ENCODE peak calls at places on chromosome 20, in seven cellular contexts. One of them, this sample, is unnamed.

GRCh38 chr20:46130534-46130933 is 12.4 kb downstream of the CD40 start:
- DNase-seq in ovary: no peak
- DNase-seq in dorsolateral prefrontal cortex: no peak
- DNase-seq in lung: no peak
- DNase-seq in aorta: no peak
- DNase-seq in fibroblast of lung: no peak
- DNase-seq in PC-3: no peak
- DNase-seq in this sample: no peak

GRCh38 chr20:15895560-15896084 is 677.6 kb downstream of the KIF16B start:
- DNase-seq in ovary: no peak
- DNase-seq in dorsolateral prefrontal cortex: no peak
- DNase-seq in lung: no peak
- DNase-seq in aorta: no peak
- DNase-seq in fibroblast of lung: no peak
- DNase-seq in PC-3: no peak
- DNase-seq in this sample: no peak

GRCh38 chr20:24321939-24322338 is 147.5 kb upstream of the SYNDIG1 start:
- DNase-seq in ovary: no peak
- DNase-seq in dorsolateral prefrontal cortex: no peak
- DNase-seq in lung: no peak
- DNase-seq in aorta: no peak
- DNase-seq in fibroblast of lung: no peak
- DNase-seq in PC-3: no peak
- DNase-seq in this sample: no peak

GRCh38 chr20:24948939-24949679 is at the start of gene CST7:
- DNase-seq in ovary: no peak
- DNase-seq in dorsolateral prefrontal cortex: no peak
- DNase-seq in lung: peak; percentile 37
- DNase-seq in aorta: no peak
- DNase-seq in fibroblast of lung: no peak
- DNase-seq in PC-3: peak; percentile 38
- DNase-seq in this sample: no peak

GRCh38 chr20:45290677-45291355 is 15.8 kb upstream of the RBPJL start:
- DNase-seq in ovary: peak; percentile 54
- DNase-seq in dorsolateral prefrontal cortex: peak; percentile 89
- DNase-seq in lung: peak; percentile 85
- DNase-seq in aorta: peak; percentile 84
- DNase-seq in fibroblast of lung: peak; percentile 71
- DNase-seq in PC-3: peak; percentile 93
- DNase-seq in this sample: peak; percentile 48

GRCh38 chr20:46000571-46001145 is 8.1 kb upstream of the MMP9 start:
- DNase-seq in ovary: no peak
- DNase-seq in dorsolateral prefrontal cortex: no peak
- DNase-seq in lung: no peak
- DNase-seq in aorta: no peak
- DNase-seq in fibroblast of lung: no peak
- DNase-seq in PC-3: no peak
- DNase-seq in this sample: no peak

GRCh38 chr20:23586735-23587525 is 18.6 kb upstream of the CST9L start:
- DNase-seq in ovary: no peak
- DNase-seq in dorsolateral prefrontal cortex: no peak
- DNase-seq in lung: no peak
- DNase-seq in aorta: no peak
- DNase-seq in fibroblast of lung: no peak
- DNase-seq in PC-3: no peak
- DNase-seq in this sample: no peak

GRCh38 chr20:25195962-25196700 is 619 bp downstream of the ENTPD6 start:
- DNase-seq in ovary: no peak
- DNase-seq in dorsolateral prefrontal cortex: peak; percentile 39
- DNase-seq in lung: no peak
- DNase-seq in aorta: peak; percentile 56
- DNase-seq in fibroblast of lung: no peak
- DNase-seq in PC-3: peak; percentile 85
- DNase-seq in this sample: peak; percentile 38

GRCh38 chr20:10672579-10673127 is 1.1 kb downstream of the JAG1 start:
- DNase-seq in ovary: peak; percentile 69
- DNase-seq in dorsolateral prefrontal cortex: peak; percentile 19
- DNase-seq in lung: peak; percentile 66
- DNase-seq in aorta: peak; percentile 78
- DNase-seq in fibroblast of lung: peak; percentile 65
- DNase-seq in PC-3: peak; percentile 58
- DNase-seq in this sample: no peak

GRCh38 chr20:41119593-41120561 is 17.5 kb upstream of the PLCG1 start:
- DNase-seq in ovary: no peak
- DNase-seq in dorsolateral prefrontal cortex: no peak
- DNase-seq in lung: no peak
- DNase-seq in aorta: no peak
- DNase-seq in fibroblast of lung: no peak
- DNase-seq in PC-3: peak; percentile 86
- DNase-seq in this sample: no peak

GRCh38 chr20:25145131-25145530 is 50.4 kb upstream of the ENTPD6 start:
- DNase-seq in ovary: no peak
- DNase-seq in dorsolateral prefrontal cortex: no peak
- DNase-seq in lung: no peak
- DNase-seq in aorta: no peak
- DNase-seq in fibroblast of lung: peak; percentile 21
- DNase-seq in PC-3: no peak
- DNase-seq in this sample: no peak

DNA sequence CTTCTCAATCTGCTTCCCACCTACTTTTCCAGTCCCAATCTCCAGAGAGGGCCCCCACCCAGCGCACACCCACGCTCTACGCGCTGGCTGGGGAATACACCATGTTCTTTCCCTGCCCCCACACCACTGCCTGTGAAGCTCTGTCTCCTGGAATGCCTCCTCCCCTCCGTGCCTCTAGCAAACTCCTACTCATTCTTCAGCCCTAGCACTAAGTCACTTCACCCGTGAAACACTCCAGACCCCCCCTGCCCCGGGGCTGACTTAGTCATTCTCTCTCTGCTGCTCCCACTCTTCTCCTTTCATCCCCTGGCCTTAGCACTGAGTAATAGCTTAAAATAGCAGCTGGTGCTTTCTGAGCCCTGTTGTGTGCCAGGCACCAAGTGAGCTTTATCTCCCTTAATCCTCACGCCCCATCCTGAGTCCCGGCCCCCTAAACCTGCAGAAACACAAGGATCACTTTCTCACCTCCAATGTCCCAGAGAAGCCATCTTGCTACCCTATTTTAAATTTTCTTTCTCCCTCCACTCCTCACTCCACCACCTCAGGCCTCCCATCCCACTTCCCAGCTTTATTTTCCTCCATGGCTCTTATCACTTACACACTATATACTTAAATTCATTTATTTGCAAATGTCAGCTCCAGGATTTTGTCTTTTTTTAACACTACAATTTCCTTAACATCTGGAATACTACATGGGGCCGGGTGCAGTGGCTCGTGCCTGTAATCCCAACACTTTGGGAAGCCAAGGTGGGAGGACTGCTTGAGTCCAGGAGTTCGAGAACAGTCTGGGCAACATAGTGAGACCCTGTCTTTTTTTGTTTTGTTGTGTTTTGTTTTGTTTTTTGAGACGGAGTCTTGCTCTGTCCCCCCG is 6.3 kb upstream of the PARD6B start:
- DNase-seq in ovary: peak; percentile 83
- DNase-seq in dorsolateral prefrontal cortex: peak; percentile 73
- DNase-seq in lung: peak; percentile 73
- DNase-seq in aorta: peak; percentile 80
- DNase-seq in fibroblast of lung: peak; percentile 84
- DNase-seq in PC-3: peak; percentile 91
- DNase-seq in this sample: peak; percentile 65
- H3K27ac ChIP-seq in ovary: peak overlapping the region; percentile 3
- H3K27ac ChIP-seq in dorsolateral prefrontal cortex: peak overlapping the region; percentile 58
- H3K27ac ChIP-seq in lung: peak overlapping the region; percentile 28
- H3K27ac ChIP-seq in aorta: no peak overlapping the region
- H3K27ac ChIP-seq in fibroblast of lung: peak overlapping the region; percentile 40
- H3K27ac ChIP-seq in PC-3: peak overlapping the region; percentile 72
- H3K27ac ChIP-seq in this sample: no peak overlapping the region

DNA sequence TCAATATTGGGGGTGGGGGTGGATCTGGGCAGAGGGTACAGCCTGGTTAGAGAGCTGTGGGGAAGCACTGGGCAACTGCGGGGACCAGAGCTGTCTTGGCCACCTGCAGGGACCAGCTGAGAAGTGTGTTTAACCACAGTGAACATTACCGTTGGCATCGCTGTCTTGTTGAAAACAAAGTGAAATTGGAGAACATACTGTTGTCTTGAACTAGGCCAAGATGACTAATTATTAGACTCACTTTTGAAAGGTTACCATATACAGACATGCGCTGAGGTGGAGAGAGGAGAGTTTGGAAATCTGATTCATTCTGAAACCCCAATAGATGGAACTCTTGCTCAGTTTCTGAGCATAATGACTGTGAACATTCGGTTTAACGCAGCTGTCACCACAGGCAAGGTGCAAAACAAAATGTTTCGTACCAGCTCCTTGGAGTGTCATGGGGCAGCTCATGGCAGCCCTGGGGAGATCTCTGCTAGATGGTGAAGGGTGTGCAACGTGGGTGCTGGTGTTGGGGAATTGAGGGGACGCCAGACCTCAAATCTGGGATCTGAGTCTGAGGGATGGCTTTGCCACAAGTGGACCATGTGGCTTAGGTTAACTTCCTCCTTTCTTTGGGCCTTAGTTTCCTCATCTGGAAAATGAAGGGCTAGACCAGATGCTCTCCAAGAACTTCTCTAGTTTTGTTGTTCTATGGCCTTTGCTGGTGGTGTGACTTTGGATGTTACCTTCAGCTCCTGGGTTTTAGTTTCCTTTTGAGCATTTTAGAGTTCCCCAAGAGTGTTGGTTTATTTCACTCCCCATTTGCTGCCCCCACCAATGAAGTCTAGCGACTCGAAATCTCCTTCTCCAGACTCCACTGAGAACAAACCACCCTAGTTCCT is 24.6 kb upstream of the GTSF1L start:
- DNase-seq in ovary: no peak
- DNase-seq in dorsolateral prefrontal cortex: no peak
- DNase-seq in lung: no peak
- DNase-seq in aorta: no peak
- DNase-seq in fibroblast of lung: peak; percentile 93
- DNase-seq in PC-3: peak; percentile 96
- DNase-seq in this sample: no peak
- H3K27ac ChIP-seq in ovary: no peak overlapping the region
- H3K27ac ChIP-seq in dorsolateral prefrontal cortex: no peak overlapping the region
- H3K27ac ChIP-seq in lung: no peak overlapping the region
- H3K27ac ChIP-seq in aorta: no peak overlapping the region
- H3K27ac ChIP-seq in fibroblast of lung: peak overlapping the region; percentile 23
- H3K27ac ChIP-seq in PC-3: peak overlapping the region; percentile 48
- H3K27ac ChIP-seq in this sample: no peak overlapping the region

DNA sequence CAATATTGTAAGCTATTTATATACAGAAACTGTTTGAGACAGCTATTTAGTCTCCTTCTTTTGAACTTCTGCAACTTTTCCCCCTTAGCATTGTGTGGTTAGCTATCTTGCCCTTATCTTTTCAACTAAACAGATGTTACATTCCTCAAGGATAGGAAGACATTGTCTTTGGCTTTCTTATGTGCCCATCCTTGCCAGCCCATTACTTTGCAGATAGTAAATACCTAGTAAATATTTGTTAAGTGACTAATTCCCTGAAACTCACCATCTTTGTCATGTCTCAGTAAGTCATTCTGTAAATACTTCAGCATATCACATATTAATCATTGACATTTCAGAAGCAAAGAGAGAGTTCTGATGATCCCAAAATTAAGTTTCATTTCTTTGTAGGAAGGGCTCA is 69.1 kb upstream of the FLRT3 start:
- DNase-seq in ovary: no peak
- DNase-seq in dorsolateral prefrontal cortex: no peak
- DNase-seq in lung: no peak
- DNase-seq in aorta: no peak
- DNase-seq in fibroblast of lung: peak; percentile 3
- DNase-seq in PC-3: peak; percentile 94
- DNase-seq in this sample: no peak
- H3K27ac ChIP-seq in ovary: no peak overlapping the region
- H3K27ac ChIP-seq in dorsolateral prefrontal cortex: no peak overlapping the region
- H3K27ac ChIP-seq in lung: no peak overlapping the region
- H3K27ac ChIP-seq in aorta: no peak overlapping the region
- H3K27ac ChIP-seq in fibroblast of lung: no peak overlapping the region
- H3K27ac ChIP-seq in PC-3: peak overlapping the region; percentile 98
- H3K27ac ChIP-seq in this sample: no peak overlapping the region

GRCh38 chr20:35297153-35297552 is 4.9 kb upstream of the FAM83C start:
- DNase-seq in ovary: peak; percentile 5
- DNase-seq in dorsolateral prefrontal cortex: no peak
- DNase-seq in lung: no peak
- DNase-seq in aorta: no peak
- DNase-seq in fibroblast of lung: no peak
- DNase-seq in PC-3: peak; percentile 56
- DNase-seq in this sample: no peak

GRCh38 chr20:35296101-35296554 is 3.9 kb upstream of the FAM83C start:
- DNase-seq in ovary: no peak
- DNase-seq in dorsolateral prefrontal cortex: no peak
- DNase-seq in lung: no peak
- DNase-seq in aorta: no peak
- DNase-seq in fibroblast of lung: no peak
- DNase-seq in PC-3: no peak
- DNase-seq in this sample: no peak

GRCh38 chr20:35299780-35300179 is 7.6 kb upstream of the FAM83C start:
- DNase-seq in ovary: peak; percentile 3
- DNase-seq in dorsolateral prefrontal cortex: no peak
- DNase-seq in lung: no peak
- DNase-seq in aorta: no peak
- DNase-seq in fibroblast of lung: no peak
- DNase-seq in PC-3: no peak
- DNase-seq in this sample: no peak

GRCh38 chr20:35297740-35298139 is 5.5 kb upstream of the FAM83C start:
- DNase-seq in ovary: peak; percentile 2
- DNase-seq in dorsolateral prefrontal cortex: no peak
- DNase-seq in lung: no peak
- DNase-seq in aorta: no peak
- DNase-seq in fibroblast of lung: no peak
- DNase-seq in PC-3: no peak
- DNase-seq in this sample: no peak

DNA sequence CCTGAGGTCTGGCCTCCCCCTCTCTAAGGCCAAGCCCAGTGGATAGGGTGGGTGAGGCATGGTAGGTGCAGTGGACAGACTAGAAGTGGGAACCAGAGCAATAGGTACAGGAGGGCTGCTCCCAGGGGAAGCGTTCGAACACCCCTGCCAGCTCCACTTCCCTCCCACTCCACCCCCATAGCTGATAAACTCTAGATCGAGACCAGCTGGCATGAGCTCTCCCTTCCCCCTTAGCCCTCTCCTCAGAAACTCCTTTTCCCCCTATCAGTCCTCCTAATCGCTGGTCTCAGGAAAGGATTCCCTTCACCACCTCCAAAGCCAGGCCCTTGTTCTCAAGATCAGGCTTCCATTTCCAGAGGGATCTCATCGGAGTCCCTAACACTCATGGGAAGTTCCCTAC is 6.0 kb upstream of the FAM83C start:
- DNase-seq in ovary: peak; percentile 5
- DNase-seq in dorsolateral prefrontal cortex: no peak
- DNase-seq in lung: no peak
- DNase-seq in aorta: no peak
- DNase-seq in fibroblast of lung: no peak
- DNase-seq in PC-3: no peak
- DNase-seq in this sample: no peak
- H3K27ac ChIP-seq in ovary: no peak overlapping the region
- H3K27ac ChIP-seq in dorsolateral prefrontal cortex: no peak overlapping the region
- H3K27ac ChIP-seq in lung: no peak overlapping the region
- H3K27ac ChIP-seq in aorta: no peak overlapping the region
- H3K27ac ChIP-seq in fibroblast of lung: no peak overlapping the region
- H3K27ac ChIP-seq in PC-3: no peak overlapping the region
- H3K27ac ChIP-seq in this sample: no peak overlapping the region